ENCODE peak calls at places on chromosomes 7 and 10, in eight cellular contexts. R is lower leg skin, D is IMR-90, Z is GM12892, J is tibial nerve, E is esophagus squamous epithelium, O is stomach, U is right lobe of liver. P is an unnamed sample.

GRCh38 chr7:115356139-115356746 is 434.3 kb downstream of the MDFIC start:
- DNase-seq in R (no peak), D (peak; percentile 44), Z (no peak), J (no peak), E (no peak), O (no peak), U (no peak), P (no peak)

GRCh38 chr7:121202834-121203233 is 126.0 kb upstream of the WNT16 start:
- DNase-seq in R (no peak), D (peak; percentile 26), Z (no peak), J (no peak), E (no peak), O (no peak), U (no peak), P (no peak)

GRCh38 chr10:21526184-21526951 is 886 bp upstream of the SKIDA1 start:
- DNase-seq in R (peak; percentile 84), D (peak; percentile 64), Z (peak; percentile 38), J (peak; percentile 60), E (no peak), O (peak; percentile 53), U (peak; percentile 81), P (no peak)

GRCh38 chr10:42938351-42938750 is 138.5 kb upstream of the RET start:
- DNase-seq in R (no peak), D (no peak), Z (no peak), J (no peak), E (no peak), O (no peak), U (no peak), P (no peak)

GRCh38 chr10:53140516-53140915 is 367.9 kb upstream of the MBL2 start:
- DNase-seq in R (no peak), D (no peak), Z (no peak), J (no peak), E (no peak), O (no peak), U (no peak), P (no peak)

GRCh38 chr7:128235469-128235868 is 5.6 kb upstream of the LEP start:
- DNase-seq in R (no peak), D (no peak), Z (no peak), J (no peak), E (no peak), O (no peak), U (no peak), P (no peak)

GRCh38 chr7:97011536-97012292 is 6.4 kb downstream of the DLX6 start:
- DNase-seq in R (no peak), D (no peak), Z (no peak), J (no peak), E (no peak), O (no peak), U (no peak), P (no peak)

GRCh38 chr10:98088186-98088971 is 46.1 kb upstream of the R3HCC1L start:
- DNase-seq in R (no peak), D (no peak), Z (no peak), J (no peak), E (no peak), O (no peak), U (no peak), P (no peak)

GRCh38 chr10:96512997-96513685 is 585 bp downstream of the TLL2 start:
- DNase-seq in R (no peak), D (peak; percentile 11), Z (peak; percentile 46), J (no peak), E (no peak), O (no peak), U (no peak), P (no peak)

GRCh38 chr7:147909712-147910111 is 680.9 kb upstream of the C7orf33 start:
- DNase-seq in R (no peak), D (no peak), Z (no peak), J (no peak), E (no peak), O (no peak), U (no peak), P (no peak)

GRCh38 chr10:1526427-1527055 is 210.8 kb downstream of the ADARB2 start:
- DNase-seq in R (no peak), D (no peak), Z (no peak), J (no peak), E (no peak), O (no peak), U (no peak), P (no peak)

GRCh38 chr10:128191847-128192246 is 65.6 kb upstream of the MKI67 start:
- DNase-seq in R (no peak), D (no peak), Z (no peak), J (no peak), E (no peak), O (no peak), U (no peak), P (no peak)

DNA sequence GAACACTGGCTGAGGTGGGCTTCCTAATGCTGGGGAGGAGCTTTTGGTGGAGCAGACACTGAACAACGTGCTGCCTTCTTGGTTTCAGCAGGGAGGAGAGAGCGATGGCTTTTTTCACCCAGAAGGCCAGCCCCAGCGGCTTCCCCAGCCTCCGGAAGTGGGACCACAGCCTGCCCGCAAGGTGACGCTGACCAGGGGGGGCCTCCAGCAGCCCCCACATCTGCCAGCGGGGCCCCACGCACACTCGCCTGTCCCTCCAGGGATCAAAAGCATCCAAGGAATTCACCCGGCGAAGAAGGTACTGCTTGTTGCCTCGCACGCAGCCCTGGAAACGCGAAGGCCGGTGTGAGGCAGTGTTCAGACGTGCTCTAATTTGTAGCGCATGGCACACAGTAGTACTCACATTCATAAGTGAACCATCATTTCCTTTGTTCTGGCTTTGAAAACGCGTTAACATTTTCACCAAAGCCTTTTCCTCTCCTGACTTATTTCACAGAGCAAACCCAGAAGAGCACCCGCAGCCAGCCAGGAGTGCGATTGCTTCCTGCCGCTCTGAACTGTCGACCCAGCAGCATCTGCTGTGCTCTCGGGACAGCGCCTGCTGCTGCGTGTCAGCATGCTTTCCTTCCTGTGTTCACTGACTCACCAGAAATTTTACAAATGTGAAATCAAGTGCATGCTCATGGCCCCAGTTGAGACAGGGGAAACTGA is 48.4 kb downstream of the SHH start:
- DNase-seq in R (no peak), D (peak; percentile 77), Z (no peak), J (no peak), E (no peak), O (no peak), U (no peak), P (no peak)
- TF ChIP-seq POLR2A in R (no peak), D (no peak), Z (no peak), J (no peak), E (no peak), O (no peak), U (no peak), P (no peak)

GRCh38 chr7:143380264-143380645 is 890 bp upstream of the ZYX start:
- DNase-seq in R (peak; percentile 90), D (peak; percentile 82), Z (peak; percentile 63), J (peak; percentile 85), E (peak; percentile 22), O (peak; percentile 87), U (peak; percentile 90), P (peak; percentile 83)
- TF ChIP-seq POLR2A in R (no peak), D (no peak), Z (no peak), J (no peak), E (no peak), O (no peak), U (no peak), P (peak; percentile 23)

GRCh38 chr10:102832987-102833386 is 4.2 kb downstream of the CYP17A1 start:
- DNase-seq in R (no peak), D (peak; percentile 23), Z (no peak), J (no peak), E (no peak), O (no peak), U (no peak), P (no peak)

GRCh38 chr10:102841827-102842345 is 4.7 kb upstream of the CYP17A1 start:
- DNase-seq in R (no peak), D (no peak), Z (no peak), J (no peak), E (no peak), O (no peak), U (peak; percentile 51), P (no peak)

GRCh38 chr10:102834143-102834542 is 3.1 kb downstream of the CYP17A1 start:
- DNase-seq in R (no peak), D (no peak), Z (no peak), J (no peak), E (no peak), O (no peak), U (no peak), P (no peak)

GRCh38 chr10:102835007-102835482 is 2.2 kb downstream of the CYP17A1 start:
- DNase-seq in R (peak; percentile 69), D (peak; percentile 71), Z (peak; percentile 69), J (peak; percentile 58), E (no peak), O (peak; percentile 82), U (peak; percentile 77), P (peak; percentile 77)

GRCh38 chr10:102837230-102837721 is at the start of gene CYP17A1:
- DNase-seq in R (no peak), D (no peak), Z (no peak), J (no peak), E (no peak), O (peak; percentile 76), U (no peak), P (no peak)
- TF ChIP-seq POLR2A in R (no peak), D (no peak), Z (no peak), J (no peak), E (no peak), O (no peak), U (no peak), P (no peak)

GRCh38 chr10:26737730-26738129 is 40.2 kb downstream of the PDSS1 start:
- DNase-seq in R (peak; percentile 46), D (peak; percentile 55), Z (peak; percentile 46), J (no peak), E (no peak), O (no peak), U (no peak), P (no peak)

GRCh38 chr10:26735435-26735834 is 37.9 kb downstream of the PDSS1 start:
- DNase-seq in R (no peak), D (no peak), Z (no peak), J (no peak), E (no peak), O (no peak), U (no peak), P (no peak)

GRCh38 chr10:26738354-26738753 is 40.9 kb downstream of the PDSS1 start:
- DNase-seq in R (no peak), D (no peak), Z (no peak), J (no peak), E (no peak), O (no peak), U (no peak), P (no peak)

GRCh38 chr10:26730548-26730947 is 33.0 kb downstream of the PDSS1 start:
- DNase-seq in R (no peak), D (no peak), Z (no peak), J (no peak), E (no peak), O (no peak), U (no peak), P (no peak)

DNA sequence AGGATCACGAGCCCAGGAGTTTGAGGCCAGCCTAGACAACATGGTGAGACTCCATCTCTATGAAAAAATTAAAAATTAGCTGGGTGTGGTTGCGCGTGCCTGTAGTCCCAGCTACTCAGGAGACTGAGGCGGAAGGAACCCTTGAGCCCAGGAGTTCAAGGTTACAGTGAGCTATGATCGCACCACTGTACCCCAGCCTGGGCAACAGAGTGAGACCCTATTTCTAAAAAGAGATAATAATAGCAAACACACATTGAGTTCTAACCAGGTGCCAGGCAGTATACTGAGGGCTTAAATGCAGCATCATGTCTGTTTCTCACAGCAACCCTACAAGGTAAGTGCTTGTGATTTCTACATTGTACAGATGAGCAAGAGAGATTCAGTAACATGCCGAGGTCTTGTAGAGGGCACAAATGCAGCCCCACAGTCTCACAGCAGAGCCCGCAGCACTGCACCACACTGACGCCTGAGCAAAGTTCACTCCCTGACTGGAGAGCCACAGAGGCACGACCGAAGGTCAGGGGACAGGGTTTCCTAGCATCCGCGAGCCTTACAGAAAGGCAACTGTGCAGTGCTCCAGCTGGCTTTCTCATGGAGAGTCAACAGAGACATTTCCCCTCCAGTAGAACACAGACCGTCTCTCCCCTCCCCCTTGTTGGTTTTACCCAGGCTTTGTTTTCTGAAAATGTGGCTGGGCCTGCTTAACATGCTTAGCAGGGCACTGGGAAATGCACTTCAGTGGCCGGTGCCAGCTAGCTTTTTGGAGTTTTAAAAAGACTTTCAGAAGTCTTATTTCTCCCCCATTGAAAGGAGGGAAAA is 36.5 kb downstream of the PDSS1 start:
- DNase-seq in R (no peak), D (no peak), Z (no peak), J (no peak), E (no peak), O (peak; percentile 43), U (peak; percentile 88), P (no peak)
- TF ChIP-seq POLR2A in R (no peak), D (no peak), Z (no peak), J (no peak), E (no peak), O (no peak), U (no peak), P (no peak)